ENCODE peak calls at places on chromosomes 5 and 9, in eight cellular contexts. Q is fibroblast of mammary gland, A is cardiac muscle cell, T is brain microvascular endothelial cell, C is fibroblast of the aortic adventitia, V is coronary artery, Y is mammary epithelial cell, H is esophagus squamous epithelium. U is an unnamed sample.

GRCh38 chr5:179319741-179320281 is 25.4 kb downstream of the ADAMTS2 start:
- DNase-seq in Q (peak), A (no peak), T (peak), C (peak), V (no peak), Y (no peak), H (no peak), U (no peak)

GRCh38 chr5:119037496-119038215 is 33.2 kb upstream of the DMXL1 start:
- DNase-seq in Q (peak), A (no peak), T (no peak), C (peak), V (no peak), Y (no peak), H (no peak), U (no peak)

GRCh38 chr5:102312586-102312985 is 16.5 kb upstream of the SLCO4C1 start:
- DNase-seq in Q (peak), A (no peak), T (no peak), C (peak), V (no peak), Y (peak), H (no peak), U (peak)

GRCh38 chr5:134086943-134087305 is 27.6 kb upstream of the TCF7 start:
- DNase-seq in Q (no peak), A (no peak), T (no peak), C (no peak), V (no peak), Y (no peak), H (no peak), U (no peak)

GRCh38 chr5:140189253-140189652 is 14.3 kb downstream of the CYSTM1 start:
- DNase-seq in Q (no peak), A (no peak), T (no peak), C (no peak), V (no peak), Y (no peak), H (no peak), U (no peak)

GRCh38 chr5:34685485-34686197 is 29.5 kb downstream of the RAI14 start:
- DNase-seq in Q (peak), A (no peak), T (peak), C (peak), V (no peak), Y (peak), H (no peak), U (peak)

GRCh38 chr9:137280478-137281344 is 3.2 kb downstream of the TOR4A start:
- DNase-seq in Q (no peak), A (peak), T (no peak), C (no peak), V (peak), Y (no peak), H (no peak), U (peak)

GRCh38 chr5:56269216-56269927 is 36.2 kb upstream of the ANKRD55 start:
- DNase-seq in Q (peak), A (peak), T (peak), C (peak), V (no peak), Y (peak), H (no peak), U (peak)

GRCh38 chr5:113480243-113480642 is 8.0 kb downstream of the MCC start:
- DNase-seq in Q (peak), A (no peak), T (no peak), C (peak), V (no peak), Y (no peak), H (no peak), U (peak)

GRCh38 chr5:160787247-160787646 is 64.8 kb downstream of the ATP10B start:
- DNase-seq in Q (no peak), A (peak), T (no peak), C (no peak), V (no peak), Y (peak), H (no peak), U (peak)

GRCh38 chr5:69526660-69527059 is 33.3 kb upstream of the GTF2H2C start:
- DNase-seq in Q (no peak), A (no peak), T (no peak), C (no peak), V (no peak), Y (no peak), H (no peak), U (no peak)

GRCh38 chr9:89436326-89436725 is 61.6 kb downstream of the SEMA4D start:
- DNase-seq in Q (no peak), A (no peak), T (no peak), C (no peak), V (no peak), Y (no peak), H (no peak), U (no peak)

GRCh38 chr5:78594946-78595921 is 53.3 kb downstream of the LHFPL2 start:
- DNase-seq in Q (peak), A (no peak), T (peak), C (peak), V (no peak), Y (peak), H (no peak), U (peak)

GRCh38 chr5:168055141-168055680 is 236.2 kb upstream of the WWC1 start:
- DNase-seq in Q (no peak), A (no peak), T (no peak), C (no peak), V (no peak), Y (no peak), H (no peak), U (no peak)

GRCh38 chr9:132069046-132069898 is 10.4 kb downstream of the MED27 start:
- DNase-seq in Q (no peak), A (no peak), T (peak), C (peak), V (no peak), Y (peak), H (no peak), U (peak)

GRCh38 chr5:54309751-54310432 is 481 bp downstream of the ARL15 start:
- DNase-seq in Q (no peak), A (peak), T (peak), C (peak), V (no peak), Y (peak), H (no peak), U (peak)

GRCh38 chr5:111853748-111854147 is 96.8 kb upstream of the NREP start:
- DNase-seq in Q (peak), A (no peak), T (no peak), C (no peak), V (no peak), Y (no peak), H (no peak), U (no peak)

GRCh38 chr9:6739218-6739617 is 18.6 kb upstream of the KDM4C start:
- DNase-seq in Q (peak), A (no peak), T (no peak), C (peak), V (no peak), Y (no peak), H (no peak), U (peak)

GRCh38 chr5:115949096-115949495 is 13.2 kb upstream of the LVRN start:
- DNase-seq in Q (peak), A (no peak), T (peak), C (no peak), V (no peak), Y (no peak), H (no peak), U (peak)

GRCh38 chr5:54807421-54807820 is 178.0 kb downstream of the ESM1 start:
- DNase-seq in Q (peak), A (no peak), T (peak), C (peak), V (no peak), Y (peak), H (no peak), U (peak)

GRCh38 chr5:107523019-107523680 is 147.6 kb downstream of the EFNA5 start:
- DNase-seq in Q (no peak), A (no peak), T (no peak), C (no peak), V (no peak), Y (peak), H (no peak), U (no peak)

GRCh38 chr5:36162810-36163486 is 11.0 kb downstream of the SKP2 start:
- DNase-seq in Q (no peak), A (no peak), T (no peak), C (no peak), V (no peak), Y (no peak), H (no peak), U (no peak)

GRCh38 chr5:36168737-36169136 is 16.8 kb downstream of the SKP2 start:
- DNase-seq in Q (no peak), A (no peak), T (no peak), C (no peak), V (no peak), Y (no peak), H (no peak), U (peak)

GRCh38 chr5:36161317-36161716 is 9.4 kb downstream of the SKP2 start:
- DNase-seq in Q (no peak), A (no peak), T (no peak), C (no peak), V (no peak), Y (peak), H (no peak), U (peak)

GRCh38 chr5:36160617-36161016 is 8.7 kb downstream of the SKP2 start:
- DNase-seq in Q (no peak), A (no peak), T (no peak), C (no peak), V (no peak), Y (no peak), H (no peak), U (no peak)

DNA sequence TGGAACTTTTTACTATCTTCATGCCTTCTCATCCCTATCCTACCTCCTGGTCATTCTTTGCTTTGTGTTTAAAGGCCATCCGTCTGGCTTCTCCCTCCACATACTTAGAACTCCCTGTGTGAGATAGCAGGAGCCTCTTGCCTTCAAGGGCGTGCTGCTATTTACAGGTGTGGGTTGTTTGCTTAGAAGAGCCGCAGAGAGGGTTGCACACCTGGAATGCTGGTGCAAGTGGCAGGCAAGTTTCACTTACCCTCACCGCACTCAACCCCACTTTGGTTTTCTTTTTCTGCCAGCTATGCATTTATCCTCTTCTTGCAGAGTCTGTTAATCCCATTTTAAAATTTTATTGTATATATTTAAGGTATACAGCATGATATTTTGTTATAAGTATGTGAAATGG is 12.6 kb downstream of the SKP2 start:
- DNase-seq in Q (no peak), A (no peak), T (no peak), C (no peak), V (no peak), Y (no peak), H (no peak), U (no peak)
- H3K4me3 ChIP-seq in Q (no peak), A (no peak), T (no peak), C (no peak), V (no peak), Y (no peak), H (no peak), U (no peak)

GRCh38 chr9:128106940-128107259 is 20.6 kb downstream of the PTGES2 start:
- DNase-seq in Q (no peak), A (no peak), T (no peak), C (no peak), V (no peak), Y (no peak), H (no peak), U (no peak)

GRCh38 chr9:128107260-128107970 is 20.1 kb downstream of the PTGES2 start:
- DNase-seq in Q (no peak), A (no peak), T (no peak), C (no peak), V (no peak), Y (no peak), H (no peak), U (no peak)

GRCh38 chr9:128105538-128106175 is 21.9 kb downstream of the PTGES2 start:
- DNase-seq in Q (no peak), A (no peak), T (no peak), C (no peak), V (peak), Y (no peak), H (no peak), U (no peak)

GRCh38 chr9:128107971-128108783 is 19.4 kb downstream of the PTGES2 start:
- DNase-seq in Q (no peak), A (no peak), T (no peak), C (no peak), V (no peak), Y (no peak), H (no peak), U (no peak)

DNA sequence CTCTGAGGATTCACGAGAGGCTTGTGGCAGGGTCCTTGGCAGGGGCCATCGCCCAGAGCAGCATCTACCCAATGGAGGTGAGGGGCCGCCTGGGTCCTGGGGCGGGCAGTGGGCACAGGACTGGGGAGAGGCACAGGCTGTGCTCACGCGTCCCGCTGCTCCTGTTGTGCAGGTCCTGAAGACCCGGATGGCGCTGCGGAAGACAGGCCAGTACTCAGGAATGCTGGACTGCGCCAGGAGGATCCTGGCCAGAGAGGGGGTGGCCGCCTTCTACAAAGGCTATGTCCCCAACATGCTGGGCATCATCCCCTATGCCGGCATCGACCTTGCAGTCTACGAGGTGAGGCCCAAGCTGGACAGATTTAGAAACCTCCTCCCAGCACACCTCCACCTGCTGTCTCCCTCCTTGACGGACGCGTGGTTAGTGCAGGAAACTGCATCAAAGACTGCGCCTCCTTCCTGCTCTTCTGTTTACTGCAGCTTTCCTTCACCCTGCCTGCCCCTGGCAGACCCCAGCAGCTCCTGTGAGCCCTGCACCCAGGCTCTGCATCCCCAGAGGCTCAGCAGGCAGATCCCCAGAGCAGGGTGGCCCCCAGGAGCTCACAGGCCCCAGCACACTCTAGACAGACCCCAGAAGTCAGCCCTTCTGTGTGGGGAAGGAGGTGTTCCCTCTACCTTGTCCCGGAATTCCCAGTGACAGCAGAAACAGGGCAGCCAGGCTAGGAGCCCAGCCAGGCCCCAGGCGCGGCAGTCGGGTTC is 21.2 kb downstream of the PTGES2 start:
- DNase-seq in Q (no peak), A (no peak), T (no peak), C (no peak), V (peak), Y (no peak), H (no peak), U (no peak)
- TF ChIP-seq CTCF in Q (no peak), A (no peak), T (no peak), C (no peak), V (no peak), Y (no peak), H (no peak), U (no peak)

GRCh38 chr5:151739939-151740335 is 18.5 kb downstream of the ATOX1 start:
- DNase-seq in Q (peak), A (no peak), T (peak), C (peak), V (no peak), Y (peak), H (no peak), U (peak)
- H3K4me3 ChIP-seq in Q (no peak), A (no peak), T (peak), C (no peak), V (peak), Y (no peak), H (peak), U (no peak)

GRCh38 chr5:173567548-173567947 is 48.9 kb downstream of the BOD1 start:
- DNase-seq in Q (peak), A (no peak), T (peak), C (peak), V (no peak), Y (peak), H (no peak), U (peak)

GRCh38 chr5:173562451-173562850 is 54.0 kb downstream of the BOD1 start:
- DNase-seq in Q (no peak), A (no peak), T (no peak), C (no peak), V (no peak), Y (no peak), H (no peak), U (peak)

GRCh38 chr5:173565491-173566038 is 50.9 kb downstream of the BOD1 start:
- DNase-seq in Q (no peak), A (no peak), T (no peak), C (no peak), V (peak), Y (no peak), H (no peak), U (no peak)

GRCh38 chr5:173563246-173563645 is 53.2 kb downstream of the BOD1 start:
- DNase-seq in Q (no peak), A (no peak), T (peak), C (peak), V (no peak), Y (no peak), H (no peak), U (no peak)

GRCh38 chr5:173564106-173564505 is 52.3 kb downstream of the BOD1 start:
- DNase-seq in Q (no peak), A (no peak), T (no peak), C (no peak), V (no peak), Y (no peak), H (no peak), U (no peak)
- TF ChIP-seq CTCF in Q (no peak), A (no peak), T (no peak), C (no peak), V (no peak), Y (no peak), H (no peak), U (no peak)

GRCh38 chr5:65102501-65102825 is 333.7 kb downstream of the CWC27 start:
- DNase-seq in Q (no peak), A (no peak), T (no peak), C (no peak), V (no peak), Y (no peak), H (no peak), U (no peak)
- H3K4me3 ChIP-seq in Q (peak), A (no peak), T (peak), C (peak), V (peak), Y (no peak), H (peak), U (peak)